ENCODE peak calls at places on chromosomes 3 and 15, in nine cellular contexts. N is stimulated activated naive CD4-positive, alpha-beta T cell treated with Interleukin-2 at 50 U/mL for 16 hours; E is SW480; X is HEK293T; Q is GM20000; S is aorta; W is SHP77 treated with DMSO at 0.1 percent for 48 hours; T is activated naive CD4-positive, alpha-beta T cell treated with Interleukin-2 at 50 U/mL for 16 hours; U is MV-4-11. C is an unnamed sample.

GRCh38 chr15:90087454-90088154 is 14.7 kb downstream of the IDH2 start:
- DNase-seq in N (peak), E (peak), X (peak), Q (no peak), S (no peak), W (no peak), T (peak), U (peak), C (no peak)

GRCh38 chr15:77091072-77091471 is 20.2 kb upstream of the TSPAN3 start:
- DNase-seq in N (no peak), E (no peak), X (no peak), Q (no peak), S (no peak), W (no peak), T (no peak), U (peak), C (no peak)

GRCh38 chr15:45611305-45611704 is 23.5 kb upstream of the SQOR start:
- DNase-seq in N (no peak), E (no peak), X (no peak), Q (no peak), S (no peak), W (no peak), T (no peak), U (no peak), C (no peak)

GRCh38 chr3:100756441-100756840 is 47.1 kb downstream of the TFG start:
- DNase-seq in N (no peak), E (no peak), X (no peak), Q (no peak), S (no peak), W (no peak), T (no peak), U (no peak), C (no peak)

GRCh38 chr3:39810647-39811161 is 1.3 kb downstream of the MYRIP start:
- DNase-seq in N (no peak), E (no peak), X (no peak), Q (no peak), S (no peak), W (no peak), T (no peak), U (no peak), C (no peak)

GRCh38 chr15:45133561-45133920 is 3.7 kb downstream of the DUOX1 start:
- DNase-seq in N (no peak), E (no peak), X (no peak), Q (no peak), S (peak), W (no peak), T (no peak), U (no peak), C (no peak)

GRCh38 chr3:31448035-31448881 is 84.5 kb upstream of the STT3B start:
- DNase-seq in N (no peak), E (peak), X (peak), Q (no peak), S (no peak), W (no peak), T (peak), U (no peak), C (no peak)

GRCh38 chr3:85090495-85090894 is 131.7 kb downstream of the CADM2 start:
- DNase-seq in N (no peak), E (no peak), X (no peak), Q (no peak), S (no peak), W (no peak), T (no peak), U (no peak), C (no peak)

GRCh38 chr3:19485267-19485666 is 337.0 kb downstream of the KCNH8 start:
- DNase-seq in N (no peak), E (no peak), X (no peak), Q (no peak), S (no peak), W (no peak), T (no peak), U (no peak), C (no peak)

GRCh38 chr3:125367403-125368230 is 7.5 kb downstream of the ZNF148 start:
- DNase-seq in N (no peak), E (no peak), X (no peak), Q (no peak), S (no peak), W (no peak), T (no peak), U (no peak), C (no peak)

GRCh38 chr3:4584537-4585249 is 91.5 kb downstream of the ITPR1 start:
- DNase-seq in N (no peak), E (no peak), X (no peak), Q (peak), S (no peak), W (no peak), T (peak), U (peak), C (no peak)

GRCh38 chr15:72237286-72238224 is 6.6 kb upstream of the PKM start:
- DNase-seq in N (peak), E (peak), X (no peak), Q (peak), S (peak), W (peak), T (peak), U (peak), C (peak)

GRCh38 chr3:175307642-175308041 is 448.5 kb downstream of the NAALADL2 start:
- DNase-seq in N (no peak), E (peak), X (no peak), Q (no peak), S (no peak), W (no peak), T (no peak), U (no peak), C (no peak)

GRCh38 chr3:126419151-126419703 is 24.5 kb downstream of the CFAP100 start:
- DNase-seq in N (no peak), E (no peak), X (no peak), Q (no peak), S (no peak), W (no peak), T (no peak), U (no peak), C (peak)

GRCh38 chr15:49085696-49086459 is 39.6 kb upstream of the SECISBP2L start:
- DNase-seq in N (no peak), E (no peak), X (no peak), Q (no peak), S (no peak), W (no peak), T (no peak), U (no peak), C (no peak)

GRCh38 chr3:152084441-152084840 is 184.3 kb upstream of the MBNL1 start:
- DNase-seq in N (no peak), E (no peak), X (no peak), Q (no peak), S (no peak), W (no peak), T (no peak), U (no peak), C (no peak)

GRCh38 chr3:184472723-184473419 is 88.7 kb upstream of the EPHB3 start:
- DNase-seq in N (no peak), E (no peak), X (no peak), Q (no peak), S (no peak), W (no peak), T (no peak), U (no peak), C (no peak)

GRCh38 chr15:100602822-100603393 is 519 bp downstream of the ASB7 start:
- DNase-seq in N (peak), E (peak), X (peak), Q (peak), S (no peak), W (no peak), T (peak), U (peak), C (peak)

GRCh38 chr3:60708191-60708975 is 542.9 kb downstream of the FHIT start:
- DNase-seq in N (no peak), E (no peak), X (peak), Q (no peak), S (no peak), W (peak), T (no peak), U (no peak), C (no peak)

GRCh38 chr3:39315420-39315819 is 14.1 kb upstream of the CCR8 start:
- DNase-seq in N (no peak), E (no peak), X (no peak), Q (no peak), S (no peak), W (no peak), T (no peak), U (no peak), C (no peak)

GRCh38 chr3:167733961-167734497 is 663 bp downstream of the PDCD10 start:
- DNase-seq in N (no peak), E (peak), X (no peak), Q (no peak), S (no peak), W (no peak), T (no peak), U (no peak), C (no peak)

GRCh38 chr3:172273378-172273777 is 174.9 kb downstream of the GHSR start:
- DNase-seq in N (no peak), E (no peak), X (no peak), Q (no peak), S (no peak), W (no peak), T (no peak), U (no peak), C (no peak)

GRCh38 chr3:57221883-57222282 is 5.6 kb upstream of the APPL1 start:
- DNase-seq in N (no peak), E (no peak), X (no peak), Q (no peak), S (no peak), W (no peak), T (no peak), U (no peak), C (no peak)

GRCh38 chr3:50978991-50979667 is 304.4 kb downstream of the DOCK3 start:
- DNase-seq in N (no peak), E (no peak), X (peak), Q (no peak), S (no peak), W (peak), T (no peak), U (no peak), C (no peak)

GRCh38 chr3:181176610-181177009 is 187.1 kb upstream of the DNAJC19 start:
- DNase-seq in N (no peak), E (peak), X (peak), Q (no peak), S (peak), W (peak), T (peak), U (peak), C (no peak)

GRCh38 chr15:89504166-89504565 is 7.8 kb upstream of the RHCG start:
- DNase-seq in N (no peak), E (no peak), X (no peak), Q (no peak), S (no peak), W (no peak), T (no peak), U (no peak), C (peak)

GRCh38 chr15:74497584-74497983 is 36.6 kb upstream of the UBL7 start:
- DNase-seq in N (no peak), E (peak), X (no peak), Q (no peak), S (no peak), W (peak), T (no peak), U (no peak), C (no peak)

GRCh38 chr3:8843347-8843746 is 73.9 kb upstream of the OXTR start:
- DNase-seq in N (no peak), E (no peak), X (no peak), Q (no peak), S (no peak), W (no peak), T (no peak), U (no peak), C (no peak)

GRCh38 chr15:90342655-90343054 is 9.4 kb upstream of the ZNF774 start:
- DNase-seq in N (no peak), E (no peak), X (no peak), Q (no peak), S (no peak), W (no peak), T (no peak), U (peak), C (no peak)

GRCh38 chr3:21750831-21751391 is at the start of gene ZNF385D:
- DNase-seq in N (no peak), E (no peak), X (peak), Q (no peak), S (peak), W (peak), T (no peak), U (no peak), C (no peak)

GRCh38 chr3:7779331-7779730 is 722.3 kb upstream of the LMCD1 start:
- DNase-seq in N (no peak), E (no peak), X (no peak), Q (no peak), S (no peak), W (no peak), T (no peak), U (no peak), C (no peak)

GRCh38 chr15:31470756-31471155 is 144.1 kb downstream of the KLF13 start:
- DNase-seq in N (no peak), E (no peak), X (no peak), Q (no peak), S (no peak), W (no peak), T (no peak), U (no peak), C (peak)

GRCh38 chr3:14563946-14564539 is 23.9 kb upstream of the GRIP2 start:
- DNase-seq in N (no peak), E (no peak), X (no peak), Q (no peak), S (no peak), W (no peak), T (no peak), U (no peak), C (no peak)

GRCh38 chr15:63331456-63331855 is 50.2 kb downstream of the CA12 start:
- DNase-seq in N (no peak), E (no peak), X (no peak), Q (no peak), S (no peak), W (no peak), T (no peak), U (no peak), C (no peak)

GRCh38 chr15:99708563-99708962 is 24.7 kb downstream of the LYSMD4 start:
- DNase-seq in N (no peak), E (peak), X (no peak), Q (no peak), S (peak), W (no peak), T (no peak), U (peak), C (peak)

GRCh38 chr3:125214738-125215137 is 2.2 kb upstream of the SLC12A8 start:
- DNase-seq in N (no peak), E (no peak), X (no peak), Q (peak), S (no peak), W (no peak), T (no peak), U (no peak), C (no peak)

GRCh38 chr3:133460809-133461208 is 61.0 kb downstream of the BFSP2 start:
- DNase-seq in N (no peak), E (no peak), X (no peak), Q (no peak), S (no peak), W (no peak), T (no peak), U (no peak), C (no peak)

GRCh38 chr15:66212471-66212870 is 41.1 kb downstream of the MEGF11 start:
- DNase-seq in N (no peak), E (no peak), X (no peak), Q (no peak), S (peak), W (no peak), T (no peak), U (no peak), C (peak)